ENCODE peak calls at places on chromosomes 1 and 21, in eight cellular contexts. Z, B, N, P, K, T, C and W are unnamed samples.

GRCh38 chr1:204321665-204322064 is 38.1 kb downstream of the PLEKHA6 start:
- DNase-seq in T (no peak), P (no peak), C (no peak), N (no peak), B (no peak), K (no peak), Z (no peak), W (peak)

GRCh38 chr1:167109125-167109524 is 15.2 kb downstream of the STYXL2 start:
- DNase-seq in B (no peak), C (no peak), K (no peak), P (no peak), Z (no peak), N (no peak), T (no peak), W (no peak)

GRCh38 chr1:1199141-1199960 is 7.0 kb downstream of the TNFRSF18 start:
- DNase-seq in Z (no peak), C (no peak), B (no peak), T (no peak), N (no peak), P (no peak), K (no peak), W (no peak)

GRCh38 chr1:145690587-145691558 is 16.3 kb downstream of the PDZK1 start:
- DNase-seq in P (peak), C (no peak), B (no peak), Z (no peak), T (no peak), K (peak), N (peak), W (peak)

GRCh38 chr1:151346082-151346768 is 827 bp downstream of the RFX5 start:
- DNase-seq in B (no peak), C (no peak), T (no peak), N (no peak), P (no peak), K (no peak), Z (no peak), W (peak)

GRCh38 chr21:28142692-28143091 is 850.0 kb downstream of the LTN1 start:
- DNase-seq in C (no peak), P (no peak), T (no peak), K (peak), B (peak), N (peak), Z (no peak), W (peak)

GRCh38 chr1:5594056-5594956 is 397.9 kb downstream of the NPHP4 start:
- DNase-seq in B (no peak), N (no peak), T (no peak), P (no peak), K (no peak), Z (no peak), C (no peak), W (no peak)

GRCh38 chr1:154998818-154999650 is 3.6 kb upstream of the ZBTB7B start:
- DNase-seq in T (peak), K (no peak), N (peak), Z (peak), P (no peak), C (peak), B (peak), W (peak)

GRCh38 chr1:147236959-147237791 is 5.3 kb upstream of the CHD1L start:
- DNase-seq in B (no peak), Z (peak), K (no peak), T (no peak), C (no peak), P (no peak), N (no peak), W (no peak)

GRCh38 chr1:180551997-180552396 is 6.8 kb upstream of the OVAAL start:
- DNase-seq in P (no peak), C (no peak), B (no peak), K (no peak), T (no peak), N (no peak), Z (no peak), W (no peak)

GRCh38 chr1:197463142-197463541 is 195.1 kb downstream of the CRB1 start:
- DNase-seq in N (no peak), Z (no peak), B (no peak), C (no peak), K (no peak), T (no peak), P (no peak), W (no peak)

GRCh38 chr1:204927673-204928641 is 57.3 kb downstream of the NFASC start:
- DNase-seq in B (no peak), N (no peak), P (no peak), Z (no peak), T (no peak), C (no peak), K (no peak), W (no peak)

GRCh38 chr1:22814176-22815042 is 103.8 kb downstream of the EPHB2 start:
- DNase-seq in P (no peak), Z (peak), B (peak), C (peak), N (no peak), T (no peak), K (no peak), W (no peak)

GRCh38 chr21:46081022-46081861 is 16.7 kb upstream of the COL6A2 start:
- DNase-seq in B (peak), T (no peak), P (no peak), Z (peak), K (no peak), C (no peak), N (no peak), W (no peak)

GRCh38 chr1:39508266-39508665 is 16.8 kb downstream of the BMP8A start:
- DNase-seq in K (no peak), B (no peak), N (no peak), C (no peak), P (no peak), T (no peak), Z (no peak), W (no peak)

GRCh38 chr1:236181059-236181458 is 38.7 kb downstream of the GPR137B start:
- DNase-seq in P (no peak), B (no peak), C (no peak), N (peak), K (no peak), T (no peak), Z (no peak), W (peak)

GRCh38 chr1:10873189-10873588 is 76.7 kb upstream of the CASZ1 start:
- DNase-seq in B (no peak), C (no peak), K (no peak), N (peak), P (no peak), Z (no peak), T (no peak), W (no peak)

GRCh38 chr1:109091196-109092193 is 931 bp downstream of the TMEM167B start:
- DNase-seq in C (no peak), T (no peak), Z (no peak), K (no peak), P (no peak), N (peak), B (no peak), W (peak)

GRCh38 chr1:1157914-1158710 is 15.6 kb upstream of the TTLL10 start:
- DNase-seq in K (no peak), C (peak), B (peak), N (peak), T (peak), Z (peak), P (peak), W (peak)

GRCh38 chr1:99849413-99849743 is 783 bp upstream of the AGL start:
- DNase-seq in T (no peak), P (no peak), K (no peak), B (peak), N (no peak), Z (no peak), C (peak), W (peak)

GRCh38 chr1:244060117-244060516 is 9.0 kb downstream of the ZBTB18 start:
- DNase-seq in Z (no peak), P (no peak), K (no peak), T (no peak), N (no peak), C (no peak), B (no peak), W (no peak)

GRCh38 chr1:115423776-115424175 is 85.7 kb upstream of the NGF start:
- DNase-seq in K (no peak), Z (no peak), C (no peak), P (no peak), N (no peak), T (no peak), B (no peak), W (peak)

GRCh38 chr1:156262461-156263287 is 14.8 kb upstream of the PAQR6 start:
- DNase-seq in C (no peak), N (peak), B (no peak), Z (no peak), T (no peak), P (no peak), K (peak), W (peak)

GRCh38 chr1:20589331-20590312 is 725 bp downstream of the CDA start:
- DNase-seq in P (no peak), K (no peak), N (peak), Z (peak), T (peak), C (no peak), B (peak), W (peak)

GRCh38 chr1:46605242-46605641 is 1.2 kb upstream of the MKNK1 start:
- DNase-seq in B (no peak), C (no peak), Z (no peak), T (no peak), P (no peak), K (no peak), N (no peak), W (no peak)

GRCh38 chr1:212203611-212204010 is 81.6 kb upstream of the PPP2R5A start:
- DNase-seq in N (no peak), P (no peak), C (no peak), T (no peak), K (no peak), B (no peak), Z (no peak), W (no peak)

GRCh38 chr1:53645690-53646078 is 93.3 kb downstream of the GLIS1 start:
- DNase-seq in T (no peak), Z (no peak), P (no peak), C (no peak), N (no peak), K (no peak), B (no peak), W (no peak)

GRCh38 chr1:18943914-18944572 is 12.4 kb downstream of the IFFO2 start:
- DNase-seq in B (no peak), Z (no peak), T (no peak), C (no peak), K (no peak), N (no peak), P (no peak), W (no peak)

GRCh38 chr1:91805343-91805801 is 80.6 kb downstream of the TGFBR3 start:
- DNase-seq in P (no peak), C (no peak), B (no peak), N (no peak), K (no peak), T (no peak), Z (peak), W (no peak)
- TF ChIP-seq CTCF in P (no peak), C (no peak), B (no peak), N (no peak), K (no peak), T (no peak), Z (no peak), W (peak)

DNA sequence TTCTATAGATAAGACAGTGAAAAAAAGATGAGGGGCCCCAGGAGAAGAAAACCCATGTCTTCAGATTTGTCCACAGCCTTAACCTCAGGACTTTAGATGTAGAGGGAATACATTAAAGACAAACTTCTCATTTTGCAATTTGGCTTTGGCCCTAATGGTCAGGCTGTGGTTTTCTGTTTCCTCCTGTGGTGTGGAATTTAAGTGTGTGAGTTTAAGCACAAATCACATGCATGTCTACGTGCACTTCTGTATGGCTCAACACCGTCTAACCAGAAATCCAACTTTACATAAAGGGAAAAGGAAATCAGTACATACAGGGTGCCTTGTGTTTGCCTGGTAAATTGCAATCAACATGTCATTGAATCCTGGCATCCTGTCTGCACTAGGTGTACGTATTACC is 1.1 kb upstream of the ZNF124 start:
- DNase-seq in N (no peak), Z (no peak), P (no peak), C (no peak), T (no peak), B (no peak), K (no peak), W (peak)
- H3K4me3 ChIP-seq in N (no peak), Z (no peak), P (no peak), C (no peak), T (no peak), B (no peak), K (no peak), W (no peak)

DNA sequence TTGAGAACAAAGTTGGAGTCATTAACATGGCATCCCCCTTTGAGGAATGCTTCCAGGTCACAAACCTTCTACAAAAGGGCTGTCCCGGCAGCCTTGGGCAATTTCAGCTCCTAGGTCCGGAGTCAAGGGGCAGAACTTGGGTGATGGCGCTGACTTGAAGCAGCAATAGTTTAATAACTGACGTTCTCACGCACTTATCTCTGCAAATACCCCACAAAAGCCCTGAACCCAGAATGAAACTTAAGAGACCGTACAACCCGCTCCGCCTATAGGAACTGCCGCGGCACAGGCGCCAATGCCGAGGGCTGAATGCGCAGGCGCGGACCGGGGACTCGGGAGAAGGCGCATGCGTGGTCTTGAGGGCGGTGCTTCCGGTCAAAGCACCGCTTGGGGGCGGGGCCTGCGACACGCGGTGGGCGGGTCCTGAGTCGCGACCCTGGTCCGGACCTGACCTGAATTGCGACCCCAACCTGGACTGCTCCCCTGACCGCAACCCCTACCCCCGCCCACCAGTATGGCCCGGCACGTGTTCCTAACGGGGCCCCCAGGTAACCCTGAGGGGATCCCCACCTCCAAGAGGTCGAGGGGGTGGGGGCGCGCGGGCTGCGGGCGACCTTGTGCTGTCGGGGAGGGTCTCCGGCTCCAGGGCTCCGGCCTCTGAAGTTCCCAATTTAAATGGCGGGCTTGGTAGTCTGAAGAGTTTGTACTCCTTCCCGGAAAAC is at the start of gene NTPCR:
- DNase-seq in C (peak), Z (peak), B (peak), N (peak), K (peak), T (peak), P (no peak), W (peak)
- TF ChIP-seq CTCF in C (peak), Z (no peak), B (no peak), N (peak), K (peak), T (peak), P (no peak), W (peak)

DNA sequence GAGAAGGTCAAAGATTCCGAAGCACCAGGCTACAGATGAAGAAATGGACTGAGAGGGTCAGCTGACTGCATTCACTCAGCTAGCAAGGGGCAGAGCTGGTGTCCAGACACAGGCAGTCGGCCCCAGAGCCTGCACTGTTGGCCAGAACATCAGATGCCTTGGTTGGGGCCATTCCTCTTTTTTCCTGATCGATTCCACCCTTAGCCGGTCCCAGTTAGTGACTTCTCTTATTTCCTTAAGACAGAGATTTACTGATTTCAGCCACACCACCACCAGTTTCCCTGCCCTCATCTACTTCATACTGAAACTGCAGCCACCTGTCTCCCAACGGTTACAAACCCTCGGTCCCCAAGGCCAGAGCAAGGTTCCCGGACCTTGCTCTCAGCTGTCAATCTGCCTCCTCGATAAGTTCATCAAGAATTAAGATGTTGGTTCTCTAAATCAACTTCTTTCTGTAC is 11.5 kb downstream of the CD58 start:
- DNase-seq in C (no peak), P (no peak), N (no peak), K (no peak), B (no peak), Z (no peak), T (no peak), W (no peak)
- H3K4me3 ChIP-seq in C (no peak), P (no peak), N (no peak), K (no peak), B (no peak), Z (no peak), T (no peak), W (no peak)

DNA sequence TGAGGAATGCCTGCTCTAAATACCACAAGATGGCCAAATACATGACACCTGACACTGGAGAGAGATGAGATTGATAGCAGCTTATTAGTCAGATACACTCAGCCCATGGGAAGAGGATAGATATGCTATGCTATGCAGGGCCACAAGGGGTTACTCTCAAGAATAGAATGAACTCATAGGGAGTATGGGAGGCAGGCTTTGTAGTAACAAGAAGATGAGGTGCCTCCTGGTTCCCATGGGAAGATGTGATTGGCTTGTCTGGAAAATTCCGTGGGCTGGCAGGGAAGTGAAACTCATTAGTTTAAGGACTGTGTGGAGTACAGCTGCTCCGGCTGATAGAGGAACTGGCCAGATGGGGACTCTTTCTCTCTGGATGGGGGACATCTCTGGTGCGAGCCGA is 16.5 kb downstream of the CCDC30 start:
- DNase-seq in N (peak), T (peak), P (no peak), K (no peak), C (no peak), B (no peak), Z (no peak), W (peak)
- TF ChIP-seq CTCF in N (peak), T (peak), P (peak), K (no peak), C (no peak), B (no peak), Z (no peak), W (peak)

GRCh38 chr1:110412576-110412975 is 5.1 kb upstream of the LAMTOR5 start:
- DNase-seq in N (peak), P (no peak), T (peak), B (peak), C (peak), Z (peak), K (no peak), W (peak)
- H3K4me3 ChIP-seq in N (no peak), P (no peak), T (no peak), B (no peak), C (no peak), Z (no peak), K (no peak), W (no peak)

DNA sequence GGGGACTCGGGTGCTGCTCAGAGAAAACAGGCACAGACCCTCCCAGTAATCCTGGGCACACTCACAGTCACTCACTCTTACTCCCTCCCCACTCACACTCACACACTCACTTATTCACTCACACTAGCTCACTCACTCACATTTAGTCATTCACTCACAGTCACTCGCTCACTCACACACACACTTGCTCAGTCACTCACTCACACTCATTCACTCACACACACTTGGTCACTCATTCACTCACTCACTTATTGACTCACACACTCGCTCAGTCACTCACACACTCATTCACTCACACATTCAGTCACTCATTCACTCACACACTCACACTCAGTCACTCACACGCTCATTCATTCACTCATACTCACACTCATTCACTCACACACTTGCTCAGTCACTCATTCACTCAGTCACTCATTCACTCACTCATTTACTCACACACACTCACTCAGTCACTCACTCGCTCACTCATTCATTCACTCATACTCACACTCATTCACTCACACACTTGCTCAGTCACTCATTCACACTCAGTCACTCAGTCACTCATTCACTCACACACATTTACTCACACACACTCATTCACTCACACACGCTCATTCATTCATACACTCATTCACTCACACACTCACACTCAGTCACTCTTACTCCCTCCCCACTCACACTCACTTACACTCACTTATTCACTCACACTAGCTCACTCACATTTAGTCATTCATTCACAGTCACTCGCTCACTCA is 164.2 kb upstream of the C1orf174 start:
- DNase-seq in P (no peak), C (no peak), N (no peak), B (no peak), Z (no peak), K (no peak), T (no peak), W (no peak)
- TF ChIP-seq CTCF in P (no peak), C (no peak), N (no peak), B (no peak), Z (no peak), K (no peak), T (no peak), W (no peak)

GRCh38 chr1:65423884-65424655 is 3.6 kb downstream of the LEPR start:
- DNase-seq in T (no peak), B (no peak), N (peak), K (peak), C (no peak), Z (no peak), P (peak), W (peak)
- H3K4me3 ChIP-seq in T (no peak), B (no peak), N (no peak), K (no peak), C (no peak), Z (no peak), P (no peak), W (no peak)

GRCh38 chr1:207713529-207713928 is 38.3 kb upstream of the CD46 start:
- DNase-seq in B (no peak), P (no peak), K (no peak), Z (no peak), T (no peak), N (no peak), C (no peak), W (peak)
- TF ChIP-seq CTCF in B (no peak), P (no peak), K (no peak), Z (no peak), T (no peak), N (no peak), C (no peak), W (no peak)

DNA sequence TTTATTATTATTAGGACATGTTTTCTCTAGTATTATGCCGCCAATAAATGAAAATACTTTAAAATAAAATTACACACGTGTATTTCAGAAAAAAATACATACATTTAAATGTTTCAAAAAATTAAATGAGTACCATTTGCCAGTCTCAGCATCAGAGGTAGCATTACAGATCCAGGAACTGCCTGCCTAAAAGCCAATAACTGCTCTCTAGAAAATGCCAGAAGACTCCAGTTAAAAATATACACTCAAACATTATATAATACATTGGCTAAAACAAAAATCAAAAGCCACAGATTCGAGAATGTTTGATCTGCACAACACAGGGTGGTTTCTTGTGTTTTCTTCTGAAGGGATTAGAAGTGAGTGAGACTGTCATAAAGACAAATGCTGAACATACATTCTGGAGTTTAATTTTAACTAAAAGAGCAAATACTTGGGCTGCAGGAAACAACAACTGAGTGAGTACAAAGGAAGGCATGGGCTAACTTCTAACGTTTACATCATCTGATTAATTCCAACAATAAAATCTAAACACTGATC is 105.5 kb downstream of the RERE start:
- DNase-seq in K (no peak), C (no peak), Z (no peak), N (no peak), T (no peak), B (no peak), P (no peak), W (no peak)
- H3K4me3 ChIP-seq in K (no peak), C (peak), Z (no peak), N (no peak), T (peak), B (no peak), P (peak), W (no peak)